ENCODE peak calls at places on chromosome 6, in five cellular contexts. One of them, this sample, is unnamed.

GRCh38 chr6:1412908-1413307 is 23.5 kb downstream of the FOXF2 start:
- DNase-seq in HT1080: no peak
- DNase-seq in HFF-Myc: no peak
- DNase-seq in nephron progenitor cell: no peak
- DNase-seq in NCI-H510A: no peak
- DNase-seq in this sample: no peak

GRCh38 chr6:84579404-84579803 is 185.0 kb downstream of the TBX18 start:
- DNase-seq in NCI-H510A: no peak
- DNase-seq in HT1080: no peak
- DNase-seq in HFF-Myc: no peak
- DNase-seq in nephron progenitor cell: no peak
- DNase-seq in this sample: no peak

GRCh38 chr6:158150701-158151100 is 17.4 kb downstream of the SERAC1 start:
- DNase-seq in HT1080: peak; percentile 85
- DNase-seq in NCI-H510A: no peak
- DNase-seq in HFF-Myc: no peak
- DNase-seq in nephron progenitor cell: no peak
- DNase-seq in this sample: no peak

GRCh38 chr6:80932364-80932763 is 820.1 kb downstream of the TENT5A start:
- DNase-seq in HT1080: peak; percentile 15
- DNase-seq in NCI-H510A: no peak
- DNase-seq in nephron progenitor cell: no peak
- DNase-seq in HFF-Myc: peak; percentile 41
- DNase-seq in this sample: no peak

GRCh38 chr6:15020114-15020770 is 225.6 kb upstream of the JARID2 start:
- DNase-seq in HFF-Myc: no peak
- DNase-seq in nephron progenitor cell: no peak
- DNase-seq in NCI-H510A: no peak
- DNase-seq in HT1080: no peak
- DNase-seq in this sample: no peak

GRCh38 chr6:52726741-52727535 is 36.3 kb downstream of the GSTA2 start:
- DNase-seq in nephron progenitor cell: no peak
- DNase-seq in NCI-H510A: peak; percentile 56
- DNase-seq in HT1080: no peak
- DNase-seq in HFF-Myc: no peak
- DNase-seq in this sample: no peak

GRCh38 chr6:129493396-129493902 is 216.5 kb downstream of the ARHGAP18 start:
- DNase-seq in NCI-H510A: no peak
- DNase-seq in HFF-Myc: no peak
- DNase-seq in nephron progenitor cell: no peak
- DNase-seq in HT1080: peak; percentile 73
- DNase-seq in this sample: no peak

GRCh38 chr6:119119989-119120388 is 41.5 kb upstream of the FAM184A start:
- DNase-seq in NCI-H510A: no peak
- DNase-seq in nephron progenitor cell: no peak
- DNase-seq in HT1080: peak; percentile 62
- DNase-seq in HFF-Myc: no peak
- DNase-seq in this sample: no peak

GRCh38 chr6:163014736-163015135 is 287.0 kb downstream of the PACRG start:
- DNase-seq in NCI-H510A: no peak
- DNase-seq in nephron progenitor cell: no peak
- DNase-seq in HT1080: no peak
- DNase-seq in HFF-Myc: no peak
- DNase-seq in this sample: no peak

GRCh38 chr6:37365791-37366190 is 12.0 kb downstream of the RNF8 start:
- DNase-seq in HFF-Myc: no peak
- DNase-seq in HT1080: no peak
- DNase-seq in nephron progenitor cell: no peak
- DNase-seq in NCI-H510A: no peak
- DNase-seq in this sample: no peak

GRCh38 chr6:136612666-136613389 is 62.6 kb upstream of the MAP7 start:
- DNase-seq in HT1080: no peak
- DNase-seq in nephron progenitor cell: no peak
- DNase-seq in HFF-Myc: no peak
- DNase-seq in NCI-H510A: no peak
- DNase-seq in this sample: no peak

GRCh38 chr6:21587182-21587924 is 6.2 kb upstream of the SOX4 start:
- DNase-seq in nephron progenitor cell: peak; percentile 66
- DNase-seq in HFF-Myc: no peak
- DNase-seq in HT1080: no peak
- DNase-seq in NCI-H510A: peak; percentile 77
- DNase-seq in this sample: peak; percentile 71

GRCh38 chr6:90204327-90204726 is 92.3 kb downstream of the BACH2 start:
- DNase-seq in HFF-Myc: no peak
- DNase-seq in nephron progenitor cell: no peak
- DNase-seq in HT1080: peak; percentile 51
- DNase-seq in NCI-H510A: no peak
- DNase-seq in this sample: no peak

GRCh38 chr6:9103876-9104521 is 668.7 kb upstream of the SLC35B3 start:
- DNase-seq in nephron progenitor cell: no peak
- DNase-seq in HT1080: no peak
- DNase-seq in NCI-H510A: no peak
- DNase-seq in HFF-Myc: no peak
- DNase-seq in this sample: no peak

GRCh38 chr6:111784423-111784822 is 88.8 kb downstream of the FYN start:
- DNase-seq in HFF-Myc: no peak
- DNase-seq in HT1080: peak; percentile 72
- DNase-seq in nephron progenitor cell: no peak
- DNase-seq in NCI-H510A: no peak
- DNase-seq in this sample: no peak

GRCh38 chr6:20497200-20497820 is 36.9 kb upstream of the CDKAL1 start:
- DNase-seq in HT1080: peak; percentile 37
- DNase-seq in HFF-Myc: peak; percentile 90
- DNase-seq in NCI-H510A: no peak
- DNase-seq in nephron progenitor cell: no peak
- DNase-seq in this sample: no peak

GRCh38 chr6:47111685-47112084 is 69.6 kb upstream of the ADGRF1 start:
- DNase-seq in nephron progenitor cell: peak; percentile 21
- DNase-seq in HFF-Myc: no peak
- DNase-seq in HT1080: peak; percentile 84
- DNase-seq in NCI-H510A: no peak
- DNase-seq in this sample: no peak

GRCh38 chr6:157304840-157305675 is 18.3 kb downstream of the TMEM242 start:
- DNase-seq in HT1080: peak; percentile 88
- DNase-seq in HFF-Myc: no peak
- DNase-seq in NCI-H510A: no peak
- DNase-seq in nephron progenitor cell: no peak
- DNase-seq in this sample: no peak

GRCh38 chr6:169240591-169241390 is 12.9 kb downstream of the THBS2 start:
- DNase-seq in nephron progenitor cell: no peak
- DNase-seq in HFF-Myc: no peak
- DNase-seq in NCI-H510A: no peak
- DNase-seq in HT1080: no peak
- DNase-seq in this sample: no peak

This sample was measured in foreskin melanocyte.